ENCODE peak calls at places on chromosomes 4 and X, in four cellular contexts. U is IMR-90, J is bronchial epithelial cell, V is Peyer's patch. Q is an unnamed sample.

GRCh38 chr4:29559281-29559680 is 1160.9 kb upstream of the PCDH7 start:
- DNase-seq in U (no peak), J (no peak), V (no peak), Q (peak)

GRCh38 chrX:7927259-7928167 is at the start of gene PNPLA4:
- DNase-seq in U (peak), J (peak), V (peak), Q (peak)

GRCh38 chr4:47662975-47663374 is 174.9 kb downstream of the CORIN start:
- DNase-seq in U (no peak), J (no peak), V (no peak), Q (peak)

GRCh38 chr4:36198861-36199260 is 45.5 kb downstream of the ARAP2 start:
- DNase-seq in U (no peak), J (no peak), V (no peak), Q (no peak)

GRCh38 chrX:155544886-155545285 is 67.9 kb downstream of the TMLHE start:
- DNase-seq in U (no peak), J (no peak), V (no peak), Q (no peak)

GRCh38 chr4:162458051-162458450 is 294.3 kb upstream of the FSTL5 start:
- DNase-seq in U (no peak), J (no peak), V (no peak), Q (no peak)

GRCh38 chr4:166277406-166277805 is 404.4 kb downstream of the TLL1 start:
- DNase-seq in U (no peak), J (no peak), V (no peak), Q (no peak)

GRCh38 chr4:120218981-120219380 is 152.3 kb upstream of the MAD2L1 start:
- DNase-seq in U (no peak), J (no peak), V (no peak), Q (no peak)

GRCh38 chr4:174222266-174222872 is 61.1 kb downstream of the FBXO8 start:
- DNase-seq in U (peak), J (peak), V (no peak), Q (peak)

GRCh38 chr4:1767770-1768366 is 25.2 kb upstream of the FGFR3 start:
- DNase-seq in U (peak), J (peak), V (no peak), Q (peak)

GRCh38 chrX:123869488-123869887 is 9.6 kb downstream of the XIAP start:
- DNase-seq in U (peak), J (peak), V (no peak), Q (peak)

GRCh38 chr4:13327991-13328390 is 156.1 kb downstream of the RAB28 start:
- DNase-seq in U (no peak), J (no peak), V (no peak), Q (no peak)

GRCh38 chr4:52051615-52052474 is 741 bp downstream of the SPATA18 start:
- DNase-seq in U (peak), J (peak), V (peak), Q (peak)

GRCh38 chr4:162497564-162498167 is 333.9 kb upstream of the FSTL5 start:
- DNase-seq in U (peak), J (peak), V (no peak), Q (peak)

GRCh38 chr4:161320377-161320776 is 843.4 kb downstream of the FSTL5 start:
- DNase-seq in U (no peak), J (peak), V (no peak), Q (peak)

GRCh38 chr4:167622481-167623240 is 388.4 kb upstream of the SPOCK3 start:
- DNase-seq in U (peak), J (peak), V (no peak), Q (peak)

GRCh38 chr4:93370256-93370655 is 458.3 kb upstream of the ATOH1 start:
- DNase-seq in U (no peak), J (no peak), V (no peak), Q (no peak)

GRCh38 chr4:105483840-105484239 is 10.0 kb upstream of the PPA2 start:
- DNase-seq in U (no peak), J (no peak), V (no peak), Q (no peak)

GRCh38 chr4:75232546-75232945 is 281.7 kb downstream of the RCHY1 start:
- DNase-seq in U (no peak), J (no peak), V (no peak), Q (peak)

GRCh38 chr4:71009796-71010588 is 16.5 kb downstream of the DCK start:
- DNase-seq in U (peak), J (peak), V (no peak), Q (peak)

GRCh38 chr4:85968945-85969830 is 390.7 kb downstream of the MAPK10 start:
- DNase-seq in U (peak), J (peak), V (no peak), Q (peak)

GRCh38 chrX:25536307-25536970 is 520.7 kb upstream of the ARX start:
- DNase-seq in U (no peak), J (no peak), V (no peak), Q (no peak)

GRCh38 chr4:184385705-184386141 is 88.6 kb downstream of the IRF2 start:
- DNase-seq in U (no peak), J (no peak), V (peak), Q (no peak)

GRCh38 chr4:140013088-140013487 is 140.9 kb downstream of the MAML3 start:
- DNase-seq in U (no peak), J (no peak), V (no peak), Q (no peak)

GRCh38 chr4:127214001-127214400 is 418.8 kb upstream of the INTU start:
- DNase-seq in U (no peak), J (no peak), V (no peak), Q (no peak)

GRCh38 chr4:15005474-15006115 is 3.3 kb downstream of the CPEB2 start:
- DNase-seq in U (no peak), J (peak), V (no peak), Q (no peak)

GRCh38 chr4:54169176-54169575 is 59.9 kb upstream of the PDGFRA start:
- DNase-seq in U (peak), J (no peak), V (no peak), Q (peak)

GRCh38 chr4:143399113-143399949 is 62.7 kb downstream of the GAB1 start:
- DNase-seq in U (peak), J (peak), V (no peak), Q (peak)

GRCh38 chr4:174365018-174365587 is 81.4 kb downstream of the CEP44 start:
- DNase-seq in U (peak), J (peak), V (no peak), Q (peak)

GRCh38 chr4:27894951-27895350 is 1034.3 kb downstream of the STIM2 start:
- DNase-seq in U (peak), J (no peak), V (no peak), Q (no peak)

GRCh38 chr4:181670506-181670905 is 572.7 kb upstream of the TENM3 start:
- DNase-seq in U (no peak), J (no peak), V (no peak), Q (no peak)

GRCh38 chr4:105599475-105599874 is 47.1 kb downstream of the ARHGEF38 start:
- DNase-seq in U (no peak), J (no peak), V (no peak), Q (no peak)

GRCh38 chr4:112521123-112522116 is 5.4 kb upstream of the NEUROG2 start:
- DNase-seq in U (no peak), J (no peak), V (no peak), Q (no peak)

GRCh38 chrX:123223859-123224258 is 39.8 kb downstream of the GRIA3 start:
- DNase-seq in U (no peak), J (no peak), V (no peak), Q (no peak)

GRCh38 chr4:184282895-184283654 is 65.4 kb upstream of the ENPP6 start:
- DNase-seq in U (no peak), J (no peak), V (peak), Q (no peak)

GRCh38 chr4:52578951-52579350 is 80.2 kb downstream of the USP46 start:
- DNase-seq in U (no peak), J (no peak), V (no peak), Q (no peak)

GRCh38 chrX:1109580-1110119 is 102.8 kb downstream of the CRLF2 start:
- DNase-seq in U (no peak), J (no peak), V (no peak), Q (no peak)

GRCh38 chr4:3783691-3784306 is 17.6 kb downstream of the ADRA2C start:
- DNase-seq in U (no peak), J (no peak), V (no peak), Q (no peak)
- TF ChIP-seq CTCF in U (peak), J (no peak), V (no peak), Q (peak)

GRCh38 chr4:147733614-147734344 is 1.9 kb downstream of the ARHGAP10 start:
- DNase-seq in U (peak), J (peak), V (no peak), Q (peak)

GRCh38 chr4:147731611-147732515 is at the start of gene ARHGAP10:
- DNase-seq in U (peak), J (peak), V (peak), Q (peak)

GRCh38 chr4:147732516-147733193 is 767 bp downstream of the ARHGAP10 start:
- DNase-seq in U (peak), J (peak), V (no peak), Q (peak)

GRCh38 chr4:147727476-147728028 is 4.3 kb upstream of the ARHGAP10 start:
- DNase-seq in U (peak), J (peak), V (no peak), Q (no peak)

GRCh38 chr4:147730333-147730732 is 1.6 kb upstream of the ARHGAP10 start:
- DNase-seq in U (no peak), J (no peak), V (no peak), Q (peak)
- H3K4me3 ChIP-seq in U (no peak), J (no peak), V (no peak), Q (no peak)

GRCh38 chrX:18855919-18856644 is 127.8 kb downstream of the PHKA2 start:
- DNase-seq in U (no peak), J (peak), V (no peak), Q (no peak)

GRCh38 chrX:18864390-18864920 is 119.5 kb downstream of the PHKA2 start:
- DNase-seq in U (no peak), J (no peak), V (no peak), Q (no peak)

GRCh38 chrX:18856645-18856997 is 127.3 kb downstream of the PHKA2 start:
- DNase-seq in U (no peak), J (no peak), V (no peak), Q (no peak)

DNA sequence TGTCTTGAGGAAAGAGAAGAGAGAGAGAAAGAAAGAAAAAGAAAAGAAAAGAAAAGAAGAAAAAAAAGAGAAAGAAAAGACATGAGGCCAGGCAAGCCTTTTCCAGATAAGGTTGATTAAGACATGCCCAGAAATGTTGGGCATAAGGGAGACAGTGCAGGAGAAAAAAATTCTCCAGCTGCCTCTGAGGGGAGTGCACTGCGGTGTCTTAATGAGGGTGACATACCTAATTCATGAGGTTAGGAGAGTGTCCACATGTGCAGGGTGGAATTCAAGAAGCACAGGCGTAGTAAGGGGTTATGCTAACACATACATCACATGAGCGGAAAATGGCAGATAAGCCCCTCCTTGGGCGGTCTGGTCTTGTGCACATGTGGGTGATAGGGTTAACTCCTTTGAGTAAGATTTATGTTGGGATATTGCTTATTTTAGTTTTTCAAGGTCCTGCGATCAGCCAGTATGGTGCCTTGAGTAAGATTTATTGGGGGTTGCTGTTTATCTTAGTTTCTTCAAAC is 122.4 kb downstream of the PHKA2 start:
- DNase-seq in U (no peak), J (no peak), V (no peak), Q (no peak)
- TF ChIP-seq CTCF in U (no peak), J (no peak), V (no peak), Q (no peak)

GRCh38 chr4:121712001-121712655 is 15.3 kb upstream of the ANXA5 start:
- DNase-seq in U (no peak), J (peak), V (no peak), Q (no peak)
- H3K4me3 ChIP-seq in U (no peak), J (peak), V (no peak), Q (peak)

GRCh38 chr4:152738812-152739211 is 40.7 kb downstream of the TIGD4 start:
- DNase-seq in U (peak), J (peak), V (no peak), Q (no peak)

GRCh38 chr4:152734015-152734698 is 45.4 kb downstream of the TIGD4 start:
- DNase-seq in U (no peak), J (no peak), V (no peak), Q (no peak)

GRCh38 chr4:152735918-152736305 is 43.6 kb downstream of the TIGD4 start:
- DNase-seq in U (no peak), J (no peak), V (no peak), Q (no peak)

GRCh38 chr4:152734699-152735050 is 44.9 kb downstream of the TIGD4 start:
- DNase-seq in U (no peak), J (no peak), V (no peak), Q (no peak)

DNA sequence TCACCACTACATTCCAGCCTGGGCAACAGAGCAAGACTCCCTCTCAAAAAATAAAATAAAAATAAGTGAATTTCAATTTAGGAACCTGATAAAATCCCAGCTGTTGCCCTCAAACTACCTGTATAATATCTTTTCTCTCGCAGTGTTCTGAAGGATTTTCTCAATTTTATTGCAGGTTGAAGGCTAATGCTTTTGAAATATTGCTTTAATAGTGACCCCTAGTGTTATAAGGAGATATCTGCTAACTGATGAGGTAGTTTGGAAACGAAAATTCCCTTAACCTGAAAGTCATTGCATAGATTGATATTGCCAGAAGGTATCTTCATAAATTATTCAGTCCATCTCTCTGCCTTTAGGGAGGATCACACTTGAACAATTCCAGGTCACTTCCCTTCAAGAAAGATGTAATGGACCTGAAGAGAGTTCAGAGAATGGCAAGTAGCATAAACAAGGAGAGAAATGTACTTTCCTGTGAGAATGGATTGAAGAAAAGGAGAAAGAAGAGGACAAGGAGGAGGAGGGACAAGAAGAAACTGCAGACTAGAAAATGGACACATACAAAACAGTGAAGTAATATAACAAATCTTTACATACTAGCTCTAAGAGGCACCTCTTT is 44.1 kb downstream of the TIGD4 start:
- DNase-seq in U (peak), J (peak), V (no peak), Q (peak)
- TF ChIP-seq CTCF in U (peak), J (peak), V (peak), Q (peak)

DNA sequence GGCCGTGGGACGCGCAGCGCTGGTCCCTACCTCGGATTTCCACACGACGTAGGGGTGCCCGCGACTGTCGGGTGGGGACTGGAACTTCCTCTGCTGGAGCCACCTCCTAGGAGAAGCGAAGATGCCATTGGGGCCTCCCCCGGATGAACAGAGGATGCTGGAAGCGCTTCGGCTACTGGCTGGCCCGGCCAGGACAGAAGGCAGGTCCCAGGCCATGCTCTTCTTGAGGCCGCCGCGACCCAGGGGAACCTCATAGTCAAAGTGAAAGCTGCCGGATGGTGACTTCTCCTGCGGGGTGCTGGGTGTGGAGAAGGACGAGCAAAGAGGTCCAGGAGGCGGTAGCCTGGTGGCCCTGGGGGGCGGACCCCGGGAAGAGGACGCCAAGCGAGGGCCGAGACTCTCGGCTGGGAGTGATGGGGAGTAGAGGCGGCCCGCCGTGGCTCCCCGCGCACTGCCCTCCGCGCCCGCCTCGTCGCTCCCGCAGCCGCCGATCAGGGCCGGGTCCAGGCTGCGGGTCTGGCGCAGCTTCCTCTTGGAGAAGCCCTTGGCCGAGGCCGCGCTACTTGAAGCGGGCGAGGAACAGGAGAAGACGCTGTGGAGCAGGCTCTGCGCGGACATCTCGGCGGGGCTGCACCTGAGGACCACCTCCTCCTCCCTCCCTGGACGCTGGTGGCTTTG is 1.4 kb downstream of the ARHGAP6 start:
- DNase-seq in U (no peak), J (no peak), V (no peak), Q (peak)
- H3K4me3 ChIP-seq in U (peak), J (no peak), V (peak), Q (peak)

Q was measured in fibroblast of villous mesenchyme.